ENCODE peak calls at places on chromosomes 5 and 9, in nine cellular contexts. One of them, this sample, is unnamed.

GRCh38 chr9:122827759-122828090 is 663 bp downstream of the PDCL start:
- DNase-seq in NCI-H446: no peak
- DNase-seq in DMS 273 treated with DMSO at 0.1 percent for 48 hours: no peak
- DNase-seq in LoVo: no peak
- DNase-seq in globus pallidus: no peak
- DNase-seq in activated CD8-positive, alpha-beta memory T cell treated with anti-CD3 and anti-CD28 coated beads, Interleukin-2, amount 50 U/mL, for 48 hours: no peak
- DNase-seq in tibial artery: no peak
- DNase-seq in T1000: no peak
- DNase-seq in right atrium auricular region: no peak
- DNase-seq in this sample: no peak

GRCh38 chr9:117672397-117672796 is 31.8 kb upstream of the TLR4 start:
- DNase-seq in activated CD8-positive, alpha-beta memory T cell treated with anti-CD3 and anti-CD28 coated beads, Interleukin-2, amount 50 U/mL, for 48 hours: no peak
- DNase-seq in tibial artery: no peak
- DNase-seq in NCI-H446: no peak
- DNase-seq in LoVo: no peak
- DNase-seq in globus pallidus: no peak
- DNase-seq in right atrium auricular region: no peak
- DNase-seq in DMS 273 treated with DMSO at 0.1 percent for 48 hours: no peak
- DNase-seq in T1000: no peak
- DNase-seq in this sample: no peak

GRCh38 chr9:98010450-98010849 is 27.3 kb downstream of the ANP32B start:
- DNase-seq in tibial artery: no peak
- DNase-seq in T1000: no peak
- DNase-seq in LoVo: no peak
- DNase-seq in activated CD8-positive, alpha-beta memory T cell treated with anti-CD3 and anti-CD28 coated beads, Interleukin-2, amount 50 U/mL, for 48 hours: no peak
- DNase-seq in DMS 273 treated with DMSO at 0.1 percent for 48 hours: no peak
- DNase-seq in right atrium auricular region: no peak
- DNase-seq in globus pallidus: no peak
- DNase-seq in NCI-H446: no peak
- DNase-seq in this sample: peak

GRCh38 chr5:43602818-43603534 is at the start of gene NNT:
- DNase-seq in T1000: peak
- DNase-seq in tibial artery: peak
- DNase-seq in activated CD8-positive, alpha-beta memory T cell treated with anti-CD3 and anti-CD28 coated beads, Interleukin-2, amount 50 U/mL, for 48 hours: peak
- DNase-seq in right atrium auricular region: peak
- DNase-seq in globus pallidus: peak
- DNase-seq in NCI-H446: peak
- DNase-seq in LoVo: peak
- DNase-seq in DMS 273 treated with DMSO at 0.1 percent for 48 hours: peak
- DNase-seq in this sample: peak

GRCh38 chr9:112355305-112355953 is 22.0 kb upstream of the PTBP3 start:
- DNase-seq in DMS 273 treated with DMSO at 0.1 percent for 48 hours: no peak
- DNase-seq in activated CD8-positive, alpha-beta memory T cell treated with anti-CD3 and anti-CD28 coated beads, Interleukin-2, amount 50 U/mL, for 48 hours: no peak
- DNase-seq in LoVo: no peak
- DNase-seq in right atrium auricular region: no peak
- DNase-seq in tibial artery: no peak
- DNase-seq in T1000: no peak
- DNase-seq in globus pallidus: no peak
- DNase-seq in NCI-H446: no peak
- DNase-seq in this sample: no peak

GRCh38 chr9:76729116-76729515 is 35.1 kb upstream of the PCA3 start:
- DNase-seq in globus pallidus: no peak
- DNase-seq in NCI-H446: no peak
- DNase-seq in tibial artery: no peak
- DNase-seq in activated CD8-positive, alpha-beta memory T cell treated with anti-CD3 and anti-CD28 coated beads, Interleukin-2, amount 50 U/mL, for 48 hours: no peak
- DNase-seq in right atrium auricular region: no peak
- DNase-seq in LoVo: no peak
- DNase-seq in DMS 273 treated with DMSO at 0.1 percent for 48 hours: no peak
- DNase-seq in T1000: no peak
- DNase-seq in this sample: no peak

GRCh38 chr9:5510360-5510931 is at the start of gene PDCD1LG2:
- DNase-seq in right atrium auricular region: no peak
- DNase-seq in NCI-H446: no peak
- DNase-seq in activated CD8-positive, alpha-beta memory T cell treated with anti-CD3 and anti-CD28 coated beads, Interleukin-2, amount 50 U/mL, for 48 hours: no peak
- DNase-seq in tibial artery: no peak
- DNase-seq in globus pallidus: peak
- DNase-seq in LoVo: no peak
- DNase-seq in T1000: no peak
- DNase-seq in DMS 273 treated with DMSO at 0.1 percent for 48 hours: no peak
- DNase-seq in this sample: no peak

GRCh38 chr9:129886226-129887174 is 51.2 kb downstream of the USP20 start:
- DNase-seq in globus pallidus: peak
- DNase-seq in NCI-H446: no peak
- DNase-seq in activated CD8-positive, alpha-beta memory T cell treated with anti-CD3 and anti-CD28 coated beads, Interleukin-2, amount 50 U/mL, for 48 hours: peak
- DNase-seq in tibial artery: no peak
- DNase-seq in right atrium auricular region: no peak
- DNase-seq in LoVo: no peak
- DNase-seq in T1000: no peak
- DNase-seq in DMS 273 treated with DMSO at 0.1 percent for 48 hours: no peak
- DNase-seq in this sample: peak

GRCh38 chr5:55234171-55234700 is 828 bp upstream of the CCNO start:
- DNase-seq in right atrium auricular region: no peak
- DNase-seq in DMS 273 treated with DMSO at 0.1 percent for 48 hours: peak
- DNase-seq in NCI-H446: no peak
- DNase-seq in LoVo: peak
- DNase-seq in globus pallidus: no peak
- DNase-seq in activated CD8-positive, alpha-beta memory T cell treated with anti-CD3 and anti-CD28 coated beads, Interleukin-2, amount 50 U/mL, for 48 hours: peak
- DNase-seq in T1000: no peak
- DNase-seq in tibial artery: no peak
- DNase-seq in this sample: no peak

GRCh38 chr5:67355135-67355729 is 158.6 kb upstream of the CD180 start:
- DNase-seq in activated CD8-positive, alpha-beta memory T cell treated with anti-CD3 and anti-CD28 coated beads, Interleukin-2, amount 50 U/mL, for 48 hours: no peak
- DNase-seq in globus pallidus: no peak
- DNase-seq in tibial artery: no peak
- DNase-seq in T1000: no peak
- DNase-seq in DMS 273 treated with DMSO at 0.1 percent for 48 hours: no peak
- DNase-seq in NCI-H446: no peak
- DNase-seq in LoVo: no peak
- DNase-seq in right atrium auricular region: no peak
- DNase-seq in this sample: no peak

GRCh38 chr5:55540024-55540423 is 5.3 kb upstream of the PLPP1 start:
- DNase-seq in right atrium auricular region: no peak
- DNase-seq in tibial artery: no peak
- DNase-seq in activated CD8-positive, alpha-beta memory T cell treated with anti-CD3 and anti-CD28 coated beads, Interleukin-2, amount 50 U/mL, for 48 hours: no peak
- DNase-seq in T1000: no peak
- DNase-seq in LoVo: no peak
- DNase-seq in DMS 273 treated with DMSO at 0.1 percent for 48 hours: no peak
- DNase-seq in NCI-H446: no peak
- DNase-seq in globus pallidus: no peak
- DNase-seq in this sample: no peak

GRCh38 chr5:53167836-53168235 is 58.3 kb upstream of the MOCS2 start:
- DNase-seq in right atrium auricular region: peak
- DNase-seq in activated CD8-positive, alpha-beta memory T cell treated with anti-CD3 and anti-CD28 coated beads, Interleukin-2, amount 50 U/mL, for 48 hours: no peak
- DNase-seq in NCI-H446: no peak
- DNase-seq in globus pallidus: peak
- DNase-seq in tibial artery: peak
- DNase-seq in LoVo: no peak
- DNase-seq in DMS 273 treated with DMSO at 0.1 percent for 48 hours: no peak
- DNase-seq in T1000: no peak
- DNase-seq in this sample: no peak

GRCh38 chr5:28226407-28226806 is 1188.0 kb upstream of the CDH9 start:
- DNase-seq in globus pallidus: no peak
- DNase-seq in DMS 273 treated with DMSO at 0.1 percent for 48 hours: no peak
- DNase-seq in tibial artery: no peak
- DNase-seq in T1000: no peak
- DNase-seq in right atrium auricular region: no peak
- DNase-seq in activated CD8-positive, alpha-beta memory T cell treated with anti-CD3 and anti-CD28 coated beads, Interleukin-2, amount 50 U/mL, for 48 hours: no peak
- DNase-seq in LoVo: peak
- DNase-seq in NCI-H446: no peak
- DNase-seq in this sample: no peak

GRCh38 chr5:146667633-146668032 is 151.6 kb upstream of the GPR151 start:
- DNase-seq in T1000: peak
- DNase-seq in globus pallidus: peak
- DNase-seq in LoVo: peak
- DNase-seq in tibial artery: no peak
- DNase-seq in DMS 273 treated with DMSO at 0.1 percent for 48 hours: peak
- DNase-seq in activated CD8-positive, alpha-beta memory T cell treated with anti-CD3 and anti-CD28 coated beads, Interleukin-2, amount 50 U/mL, for 48 hours: no peak
- DNase-seq in right atrium auricular region: no peak
- DNase-seq in NCI-H446: peak
- DNase-seq in this sample: no peak

GRCh38 chr5:16784843-16785791 is 151.0 kb downstream of the MYO10 start:
- DNase-seq in NCI-H446: no peak
- DNase-seq in LoVo: no peak
- DNase-seq in T1000: no peak
- DNase-seq in activated CD8-positive, alpha-beta memory T cell treated with anti-CD3 and anti-CD28 coated beads, Interleukin-2, amount 50 U/mL, for 48 hours: peak
- DNase-seq in tibial artery: no peak
- DNase-seq in DMS 273 treated with DMSO at 0.1 percent for 48 hours: no peak
- DNase-seq in globus pallidus: peak
- DNase-seq in right atrium auricular region: no peak
- DNase-seq in this sample: no peak

GRCh38 chr5:167049043-167049663 is 1242.3 kb upstream of the WWC1 start:
- DNase-seq in NCI-H446: no peak
- DNase-seq in LoVo: peak
- DNase-seq in activated CD8-positive, alpha-beta memory T cell treated with anti-CD3 and anti-CD28 coated beads, Interleukin-2, amount 50 U/mL, for 48 hours: no peak
- DNase-seq in globus pallidus: peak
- DNase-seq in right atrium auricular region: no peak
- DNase-seq in T1000: no peak
- DNase-seq in DMS 273 treated with DMSO at 0.1 percent for 48 hours: no peak
- DNase-seq in tibial artery: no peak
- DNase-seq in this sample: no peak

GRCh38 chr9:33287087-33287490 is 3.2 kb upstream of the NFX1 start:
- DNase-seq in DMS 273 treated with DMSO at 0.1 percent for 48 hours: peak
- DNase-seq in NCI-H446: peak
- DNase-seq in globus pallidus: peak
- DNase-seq in LoVo: peak
- DNase-seq in activated CD8-positive, alpha-beta memory T cell treated with anti-CD3 and anti-CD28 coated beads, Interleukin-2, amount 50 U/mL, for 48 hours: no peak
- DNase-seq in tibial artery: no peak
- DNase-seq in T1000: no peak
- DNase-seq in right atrium auricular region: no peak
- DNase-seq in this sample: peak

GRCh38 chr9:125025584-125025983 is 84.7 kb upstream of the GOLGA1 start:
- DNase-seq in T1000: no peak
- DNase-seq in globus pallidus: no peak
- DNase-seq in NCI-H446: no peak
- DNase-seq in LoVo: no peak
- DNase-seq in tibial artery: no peak
- DNase-seq in right atrium auricular region: no peak
- DNase-seq in activated CD8-positive, alpha-beta memory T cell treated with anti-CD3 and anti-CD28 coated beads, Interleukin-2, amount 50 U/mL, for 48 hours: no peak
- DNase-seq in DMS 273 treated with DMSO at 0.1 percent for 48 hours: no peak
- DNase-seq in this sample: no peak

GRCh38 chr5:170164087-170164486 is 58.4 kb downstream of the FOXI1 start:
- DNase-seq in LoVo: no peak
- DNase-seq in T1000: no peak
- DNase-seq in activated CD8-positive, alpha-beta memory T cell treated with anti-CD3 and anti-CD28 coated beads, Interleukin-2, amount 50 U/mL, for 48 hours: no peak
- DNase-seq in DMS 273 treated with DMSO at 0.1 percent for 48 hours: no peak
- DNase-seq in NCI-H446: no peak
- DNase-seq in tibial artery: no peak
- DNase-seq in right atrium auricular region: no peak
- DNase-seq in globus pallidus: no peak
- DNase-seq in this sample: no peak